ENCODE peak calls at places on chromosomes 7 and 10, in eight cellular contexts. K is Calu3, S is mucosa of descending colon, J is left ventricle myocardium inferior, D is HCT116, Y is type B pancreatic cell, V is left lung, R is PC-3. N is an unnamed sample.

GRCh38 chr7:3206771-3207191 is 94.3 kb upstream of the SDK1 start:
- DNase-seq in K (no peak), S (no peak), J (no peak), D (no peak), Y (peak), V (no peak), R (no peak), N (peak)

GRCh38 chr10:101050206-101051069 is 11.4 kb upstream of the KAZALD1 start:
- DNase-seq in K (peak), S (peak), J (peak), D (no peak), Y (peak), V (peak), R (peak), N (peak)

GRCh38 chr10:71687480-71687879 is 32.1 kb downstream of the C10orf105 start:
- DNase-seq in K (no peak), S (no peak), J (no peak), D (no peak), Y (no peak), V (no peak), R (no peak), N (no peak)

GRCh38 chr10:4771554-4772201 is 54.3 kb upstream of the AKR1E2 start:
- DNase-seq in K (no peak), S (no peak), J (no peak), D (no peak), Y (no peak), V (no peak), R (peak), N (no peak)

GRCh38 chr7:35254496-35255416 is 856 bp upstream of the TBX20 start:
- DNase-seq in K (no peak), S (no peak), J (peak), D (no peak), Y (no peak), V (no peak), R (no peak), N (no peak)

GRCh38 chr10:27413387-27413786 is 90.7 kb upstream of the RAB18 start:
- DNase-seq in K (no peak), S (no peak), J (no peak), D (no peak), Y (no peak), V (no peak), R (no peak), N (no peak)

GRCh38 chr10:110269641-110270318 is 34.9 kb downstream of the SMNDC1 start:
- DNase-seq in K (no peak), S (no peak), J (no peak), D (no peak), Y (no peak), V (no peak), R (no peak), N (no peak)

GRCh38 chr7:115559877-115560276 is 470.7 kb downstream of the TFEC start:
- DNase-seq in K (no peak), S (no peak), J (no peak), D (no peak), Y (no peak), V (no peak), R (no peak), N (no peak)

GRCh38 chr10:97508342-97508741 is 9.6 kb downstream of the UBTD1 start:
- DNase-seq in K (no peak), S (no peak), J (no peak), D (no peak), Y (no peak), V (no peak), R (peak), N (no peak)

GRCh38 chr10:48839809-48840679 is 99.6 kb downstream of the LRRC18 start:
- DNase-seq in K (no peak), S (no peak), J (no peak), D (no peak), Y (no peak), V (no peak), R (no peak), N (no peak)

GRCh38 chr7:24834150-24834798 is 77.0 kb upstream of the GSDME start:
- DNase-seq in K (no peak), S (no peak), J (peak), D (no peak), Y (no peak), V (peak), R (no peak), N (no peak)

GRCh38 chr10:17811466-17811865 is 2.3 kb downstream of the MRC1 start:
- DNase-seq in K (no peak), S (no peak), J (no peak), D (no peak), Y (no peak), V (no peak), R (no peak), N (no peak)

GRCh38 chr10:102962259-102962658 is 44.2 kb downstream of the CNNM2 start:
- DNase-seq in K (no peak), S (no peak), J (no peak), D (no peak), Y (no peak), V (no peak), R (no peak), N (no peak)

GRCh38 chr7:138538518-138538917 is 78.5 kb downstream of the TRIM24 start:
- DNase-seq in K (no peak), S (no peak), J (no peak), D (no peak), Y (no peak), V (no peak), R (no peak), N (no peak)

GRCh38 chr7:44973610-44974401 is 5.0 kb downstream of the MYO1G start:
- DNase-seq in K (peak), S (peak), J (peak), D (no peak), Y (no peak), V (peak), R (no peak), N (no peak)

GRCh38 chr10:107733328-107733727 is 568.8 kb upstream of the SORCS1 start:
- DNase-seq in K (no peak), S (no peak), J (no peak), D (no peak), Y (no peak), V (no peak), R (peak), N (no peak)

GRCh38 chr10:86316990-86317389 is 49.6 kb downstream of the GRID1 start:
- DNase-seq in K (no peak), S (no peak), J (no peak), D (no peak), Y (no peak), V (no peak), R (no peak), N (no peak)

GRCh38 chr10:2895616-2896196 is 171.6 kb upstream of the PFKP start:
- DNase-seq in K (no peak), S (no peak), J (no peak), D (no peak), Y (no peak), V (no peak), R (no peak), N (peak)

GRCh38 chr7:140512317-140513000 is 33.2 kb upstream of the MKRN1 start:
- DNase-seq in K (peak), S (peak), J (peak), D (peak), Y (no peak), V (no peak), R (peak), N (no peak)

GRCh38 chr10:14377591-14377990 is 46.9 kb upstream of the FRMD4A start:
- DNase-seq in K (no peak), S (no peak), J (no peak), D (no peak), Y (no peak), V (no peak), R (no peak), N (no peak)

GRCh38 chr7:51882412-51882811 is 565.8 kb upstream of the COBL start:
- DNase-seq in K (no peak), S (no peak), J (no peak), D (no peak), Y (no peak), V (no peak), R (no peak), N (no peak)

GRCh38 chr10:571643-572042 is 117.8 kb downstream of the DIP2C start:
- DNase-seq in K (no peak), S (no peak), J (no peak), D (no peak), Y (no peak), V (no peak), R (no peak), N (no peak)

GRCh38 chr10:95247881-95248583 is 42.8 kb downstream of the PDLIM1 start:
- DNase-seq in K (no peak), S (no peak), J (no peak), D (no peak), Y (peak), V (no peak), R (no peak), N (no peak)

GRCh38 chr10:61634711-61635110 is 28.0 kb upstream of the CABCOCO1 start:
- DNase-seq in K (no peak), S (no peak), J (no peak), D (no peak), Y (no peak), V (no peak), R (no peak), N (no peak)

GRCh38 chr7:475951-476441 is 43.6 kb downstream of the PDGFA start:
- DNase-seq in K (no peak), S (peak), J (no peak), D (no peak), Y (no peak), V (peak), R (no peak), N (no peak)

GRCh38 chr7:2509298-2509906 is 10.2 kb upstream of the LFNG start:
- DNase-seq in K (no peak), S (no peak), J (no peak), D (no peak), Y (no peak), V (peak), R (no peak), N (no peak)

GRCh38 chr10:34967411-34967880 is 122.7 kb downstream of the CUL2 start:
- DNase-seq in K (no peak), S (no peak), J (peak), D (no peak), Y (no peak), V (no peak), R (no peak), N (peak)

GRCh38 chr7:151863386-151864079 is 13.4 kb downstream of the PRKAG2 start:
- DNase-seq in K (no peak), S (no peak), J (no peak), D (no peak), Y (no peak), V (peak), R (no peak), N (no peak)

GRCh38 chr7:112770051-112770450 is 20.1 kb downstream of the TMEM168 start:
- DNase-seq in K (no peak), S (no peak), J (no peak), D (no peak), Y (no peak), V (no peak), R (peak), N (no peak)

GRCh38 chr10:19749185-19749729 is 67.0 kb upstream of the PLXDC2 start:
- DNase-seq in K (no peak), S (no peak), J (no peak), D (no peak), Y (no peak), V (no peak), R (peak), N (no peak)

GRCh38 chr10:122777515-122778059 is 68.1 kb downstream of the CUZD1 start:
- DNase-seq in K (no peak), S (no peak), J (no peak), D (no peak), Y (no peak), V (peak), R (no peak), N (no peak)

GRCh38 chr7:4682621-4683042 is 537 bp downstream of the FOXK1 start:
- DNase-seq in K (peak), S (peak), J (peak), D (no peak), Y (no peak), V (peak), R (peak), N (no peak)

GRCh38 chr7:55504093-55504859 is 68.0 kb downstream of the VOPP1 start:
- DNase-seq in K (peak), S (no peak), J (no peak), D (no peak), Y (no peak), V (no peak), R (peak), N (no peak)

GRCh38 chr10:12207114-12207513 is 11.1 kb downstream of the CDC123 start:
- DNase-seq in K (no peak), S (no peak), J (no peak), D (no peak), Y (no peak), V (no peak), R (no peak), N (no peak)

DNA sequence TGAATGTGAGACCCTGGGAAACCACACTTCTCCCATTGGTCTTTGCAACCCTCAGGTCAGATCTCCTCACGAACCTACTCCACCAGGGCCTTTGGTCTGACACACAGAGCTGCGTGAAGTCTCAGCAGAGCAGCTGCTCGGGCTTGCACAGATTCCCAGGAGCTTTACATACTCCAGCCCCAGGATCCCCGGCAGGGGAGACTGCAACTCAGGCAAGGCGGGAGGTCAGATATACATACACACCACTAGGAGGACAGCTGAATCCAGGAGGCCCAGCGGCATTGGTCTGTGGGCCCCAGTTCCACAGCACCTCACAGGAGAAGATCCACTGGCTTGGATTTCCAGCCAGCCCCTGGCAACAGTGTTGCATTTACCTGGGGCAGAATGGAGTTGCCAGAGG is 239.2 kb downstream of the GPAM start:
- DNase-seq in K (no peak), S (no peak), J (no peak), D (no peak), Y (no peak), V (no peak), R (no peak), N (no peak)
- TF ChIP-seq CTCF in K (no peak), S (no peak), J (no peak), D (no peak), Y (no peak), V (no peak), R (no peak), N (no peak)

GRCh38 chr7:127107601-127108007 is 145.1 kb downstream of the GRM8 start:
- DNase-seq in K (peak), S (peak), J (no peak), D (peak), Y (peak), V (no peak), R (peak), N (no peak)
- TF ChIP-seq CTCF in K (peak), S (no peak), J (peak), D (peak), Y (peak), V (no peak), R (peak), N (peak)

GRCh38 chr10:124535731-124536495 is 74.3 kb downstream of the LHPP start:
- DNase-seq in K (no peak), S (no peak), J (no peak), D (no peak), Y (no peak), V (peak), R (no peak), N (no peak)

GRCh38 chr10:124533266-124533665 is 71.6 kb downstream of the LHPP start:
- DNase-seq in K (no peak), S (no peak), J (no peak), D (no peak), Y (no peak), V (no peak), R (no peak), N (no peak)

GRCh38 chr10:124534231-124534798 is 72.7 kb downstream of the LHPP start:
- DNase-seq in K (no peak), S (no peak), J (peak), D (no peak), Y (no peak), V (peak), R (no peak), N (no peak)

GRCh38 chr10:124536496-124537050 is 75.0 kb downstream of the LHPP start:
- DNase-seq in K (no peak), S (no peak), J (no peak), D (no peak), Y (no peak), V (peak), R (no peak), N (no peak)

GRCh38 chr10:124534821-124535601 is 73.4 kb downstream of the LHPP start:
- DNase-seq in K (no peak), S (no peak), J (no peak), D (no peak), Y (no peak), V (peak), R (no peak), N (no peak)
- TF ChIP-seq CTCF in K (no peak), S (no peak), J (no peak), D (no peak), Y (no peak), V (no peak), R (no peak), N (no peak)

GRCh38 chr10:106555599-106555998 is 608.9 kb downstream of the SORCS1 start:
- DNase-seq in K (no peak), S (no peak), J (no peak), D (no peak), Y (no peak), V (no peak), R (peak), N (no peak)
- TF ChIP-seq CTCF in K (no peak), S (no peak), J (peak), D (no peak), Y (peak), V (no peak), R (peak), N (no peak)

GRCh38 chr10:125398270-125398669 is 237.9 kb upstream of the CTBP2 start:
- DNase-seq in K (peak), S (no peak), J (no peak), D (no peak), Y (no peak), V (no peak), R (no peak), N (no peak)
- TF ChIP-seq CTCF in K (no peak), S (no peak), J (no peak), D (no peak), Y (no peak), V (no peak), R (no peak), N (no peak)

DNA sequence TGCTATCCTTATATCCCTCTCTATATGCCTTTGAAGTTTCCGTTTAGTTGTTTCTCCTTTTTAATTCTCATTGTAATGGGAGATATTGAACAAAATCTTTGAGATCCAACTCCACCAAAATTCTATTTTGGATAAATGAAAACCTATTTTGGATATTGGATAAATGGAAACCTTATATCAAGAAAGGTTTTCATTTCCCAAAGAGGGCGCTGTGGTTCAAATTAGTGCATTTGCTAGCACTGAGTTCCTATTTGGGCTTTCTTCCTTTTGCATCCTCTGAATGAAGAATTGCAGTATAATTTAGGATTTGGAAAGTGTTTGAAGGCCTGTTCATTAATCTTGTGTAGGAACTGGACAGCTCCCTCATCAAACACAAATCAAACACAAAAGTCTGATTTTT is 80.7 kb upstream of the KLF14 start:
- DNase-seq in K (peak), S (no peak), J (no peak), D (peak), Y (no peak), V (no peak), R (peak), N (no peak)
- TF ChIP-seq CTCF in K (peak), S (no peak), J (peak), D (peak), Y (peak), V (no peak), R (peak), N (peak)

GRCh38 chr10:74213571-74214162 is 62.6 kb downstream of the ADK start:
- DNase-seq in K (peak), S (peak), J (no peak), D (peak), Y (no peak), V (no peak), R (peak), N (no peak)
- TF ChIP-seq CTCF in K (peak), S (no peak), J (peak), D (peak), Y (peak), V (no peak), R (peak), N (peak)

GRCh38 chr7:84399661-84400060 is 205.1 kb upstream of the SEMA3A start:
- DNase-seq in K (no peak), S (no peak), J (no peak), D (no peak), Y (no peak), V (no peak), R (no peak), N (no peak)
- TF ChIP-seq CTCF in K (no peak), S (no peak), J (no peak), D (no peak), Y (no peak), V (no peak), R (no peak), N (no peak)

DNA sequence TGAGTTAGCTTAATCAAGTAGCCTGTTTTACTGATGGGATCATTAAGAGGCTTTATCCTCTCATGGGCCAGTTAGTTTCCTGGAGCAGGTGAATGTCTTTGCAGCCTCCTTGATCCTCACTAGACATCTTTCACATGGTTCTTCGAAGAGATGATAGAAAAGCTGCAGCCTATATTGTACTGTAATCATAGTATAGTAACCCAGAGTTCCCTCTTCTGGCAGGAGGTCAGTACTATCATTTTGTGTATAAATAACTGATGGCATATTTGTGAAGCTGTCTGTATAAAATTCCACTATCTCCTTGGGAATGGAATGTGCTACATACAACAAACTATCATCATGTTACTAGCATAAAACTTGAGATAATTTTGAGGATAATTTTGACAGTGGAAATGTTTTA is 123.8 kb upstream of the PRPS1L1 start:
- DNase-seq in K (no peak), S (no peak), J (no peak), D (no peak), Y (no peak), V (no peak), R (peak), N (no peak)
- TF ChIP-seq CTCF in K (no peak), S (no peak), J (peak), D (no peak), Y (no peak), V (no peak), R (peak), N (peak)